ENCODE peak calls at places on chromosomes 16 and 17, in four cellular contexts. Z is hypothalamus, V is NCI-H345, B is A549. U is an unnamed sample.

GRCh38 chr17:77831497-77832179 is 126.9 kb upstream of the TNRC6C start:
- DNase-seq in Z (no peak), V (no peak), B (no peak), U (no peak)

GRCh38 chr16:17273142-17273561 is 197.6 kb downstream of the XYLT1 start:
- DNase-seq in Z (no peak), V (no peak), B (peak), U (no peak)

GRCh38 chr16:84360170-84360569 is 8.2 kb upstream of the ATP2C2 start:
- DNase-seq in Z (no peak), V (no peak), B (no peak), U (no peak)

GRCh38 chr16:51161440-51162195 is 10.5 kb upstream of the SALL1 start:
- DNase-seq in Z (no peak), V (no peak), B (no peak), U (no peak)

GRCh38 chr17:75502746-75503329 is 12.5 kb downstream of the CASKIN2 start:
- DNase-seq in Z (no peak), V (no peak), B (no peak), U (no peak)

GRCh38 chr17:8359769-8360168 is 16.7 kb downstream of the KRABD2 start:
- DNase-seq in Z (no peak), V (no peak), B (no peak), U (peak)

GRCh38 chr17:78409191-78409621 is 30.8 kb downstream of the PGS1 start:
- DNase-seq in Z (no peak), V (peak), B (no peak), U (no peak)

GRCh38 chr17:39097159-39097519 is 54.3 kb downstream of the PLXDC1 start:
- DNase-seq in Z (no peak), V (no peak), B (no peak), U (no peak)

GRCh38 chr16:67190448-67191399 is 788 bp upstream of the EXOC3L1 start:
- DNase-seq in Z (no peak), V (no peak), B (no peak), U (no peak)

GRCh38 chr16:28108590-28109247 is 45.2 kb upstream of the GSG1L start:
- DNase-seq in Z (no peak), V (no peak), B (no peak), U (no peak)